ENCODE peak calls at places on chromosome 14, in five cellular contexts. D is progenitor cell of endocrine pancreas, R is B cell, G is heart right ventricle, F is HEK293T. Q is an unnamed sample.

GRCh38 chr14:101250948-101251811 is 310.1 kb upstream of the DIO3 start:
- DNase-seq in R (peak; percentile 12), F (no peak), D (no peak), G (no peak), Q (no peak)

GRCh38 chr14:82084813-82085212 is 551.2 kb upstream of the SEL1L start:
- DNase-seq in G (no peak), R (no peak), D (no peak), F (no peak), Q (no peak)

GRCh38 chr14:63594455-63595372 is 47.0 kb downstream of the WDR89 start:
- DNase-seq in F (no peak), D (no peak), R (no peak), G (no peak), Q (no peak)

GRCh38 chr14:65981192-65981843 is 504.9 kb upstream of the CCDC196 start:
- DNase-seq in F (no peak), D (no peak), G (peak; percentile 7), R (no peak), Q (no peak)

GRCh38 chr14:106044949-106045596 is 518.7 kb downstream of the TMEM121 start:
- DNase-seq in R (peak; percentile 14), D (no peak), G (peak; percentile 4), F (peak; percentile 9), Q (no peak)

GRCh38 chr14:68359862-68360552 is 432.9 kb downstream of the ZFP36L1 start:
- DNase-seq in D (no peak), F (peak; percentile 11), R (peak; percentile 44), G (peak; percentile 40), Q (peak; percentile 51)

GRCh38 chr14:100408350-100409015 is 85.3 kb downstream of the SLC25A47 start:
- DNase-seq in R (no peak), G (no peak), F (no peak), D (no peak), Q (no peak)

GRCh38 chr14:50590464-50590863 is 30.5 kb downstream of the ATL1 start:
- DNase-seq in F (no peak), G (no peak), R (no peak), D (no peak), Q (no peak)

GRCh38 chr14:71142375-71143038 is 235.2 kb downstream of the PCNX1 start:
- DNase-seq in D (no peak), G (no peak), F (no peak), R (no peak), Q (no peak)

GRCh38 chr14:100524933-100525243 is 62.3 kb downstream of the BEGAIN start:
- DNase-seq in R (no peak), F (no peak), G (peak; percentile 13), D (peak; percentile 20), Q (no peak)

GRCh38 chr14:101774814-101775213 is 13.3 kb downstream of the PPP2R5C start:
- DNase-seq in R (no peak), F (no peak), G (no peak), D (no peak), Q (no peak)

GRCh38 chr14:91311284-91311662 is 66.8 kb upstream of the GPR68 start:
- DNase-seq in R (peak; percentile 67), D (no peak), G (no peak), F (no peak), Q (no peak)

GRCh38 chr14:99523661-99524050 is 42.4 kb downstream of the CCNK start:
- DNase-seq in G (no peak), F (no peak), R (no peak), D (no peak), Q (no peak)

GRCh38 chr14:35944847-35945246 is 118.7 kb downstream of the BRMS1L start:
- DNase-seq in D (no peak), R (no peak), G (no peak), F (peak; percentile 63), Q (no peak)

GRCh38 chr14:68372363-68372762 is 420.5 kb downstream of the ZFP36L1 start:
- DNase-seq in G (no peak), R (no peak), F (no peak), D (no peak), Q (no peak)

GRCh38 chr14:101217972-101218371 is 314.4 kb upstream of the RTL1 start:
- DNase-seq in D (no peak), R (no peak), G (no peak), F (no peak), Q (no peak)

GRCh38 chr14:94158239-94158888 is 15.8 kb upstream of the PPP4R4 start:
- DNase-seq in F (no peak), D (no peak), R (no peak), G (no peak), Q (no peak)

GRCh38 chr14:20657216-20658211 is 16.0 kb upstream of the OR6S1 start:
- DNase-seq in F (peak; percentile 76), D (no peak), G (no peak), R (no peak), Q (no peak)

GRCh38 chr14:28294834-28295440 is 471.6 kb upstream of the FOXG1 start:
- DNase-seq in G (no peak), F (peak; percentile 47), D (no peak), R (no peak), Q (no peak)

GRCh38 chr14:75418779-75419768 is 8.7 kb upstream of the JDP2 start:
- DNase-seq in G (no peak), D (no peak), R (peak; percentile 34), F (peak; percentile 58), Q (no peak)

GRCh38 chr14:68590233-68590535 is 202.7 kb downstream of the ZFP36L1 start:
- DNase-seq in R (no peak), G (no peak), F (no peak), D (no peak), Q (no peak)

GRCh38 chr14:49552630-49553029 is 33.5 kb downstream of the RPS29 start:
- DNase-seq in G (no peak), D (no peak), F (no peak), R (no peak), Q (no peak)

GRCh38 chr14:55964081-55964480 is 154.1 kb upstream of the PELI2 start:
- DNase-seq in F (no peak), G (no peak), R (no peak), D (no peak), Q (no peak)

GRCh38 chr14:73503648-73504047 is 12.9 kb downstream of the RIOX1 start:
- DNase-seq in R (no peak), G (no peak), F (no peak), D (no peak), Q (no peak)

GRCh38 chr14:42854061-42854460 is 1247.4 kb downstream of the LRFN5 start:
- DNase-seq in R (no peak), F (no peak), D (no peak), G (no peak), Q (no peak)

GRCh38 chr14:101227611-101228594 is 324.4 kb upstream of the RTL1 start:
- DNase-seq in G (no peak), R (no peak), D (no peak), F (no peak), Q (no peak)

GRCh38 chr14:68935761-68936209 is 43.3 kb downstream of the ACTN1 start:
- DNase-seq in F (no peak), D (no peak), R (no peak), G (peak; percentile 81), Q (no peak)

GRCh38 chr14:40417777-40418401 is 985.7 kb upstream of the FBXO33 start:
- DNase-seq in D (peak; percentile 22), G (no peak), R (no peak), F (peak; percentile 63), Q (peak; percentile 25)